ENCODE peak calls at places on chromosomes 6 and 20, in ten cellular contexts. N is A549, P is heart right ventricle, C is astrocyte, Q is heart left ventricle, E is neural progenitor cell, G is breast epithelium, V is stomach, T is RWPE1, Z is PC-3. L is an unnamed sample.

GRCh38 chr6:20213271-20213798 is 1.1 kb upstream of the MBOAT1 start:
- DNase-seq in N (no peak), P (no peak), C (no peak), Q (no peak), E (no peak), G (no peak), V (no peak), T (no peak), Z (no peak), L (no peak)

GRCh38 chr6:74519172-74519571 is 686.7 kb downstream of the COL12A1 start:
- DNase-seq in N (peak), P (no peak), C (peak), Q (no peak), E (no peak), G (no peak), V (no peak), T (peak), Z (peak), L (peak)

GRCh38 chr6:158655569-158656450 is 6.0 kb downstream of the SYTL3 start:
- DNase-seq in N (no peak), P (no peak), C (no peak), Q (no peak), E (no peak), G (no peak), V (no peak), T (no peak), Z (no peak), L (no peak)

GRCh38 chr20:48155231-48155630 is 369.9 kb upstream of the SULF2 start:
- DNase-seq in N (no peak), P (no peak), C (no peak), Q (no peak), E (no peak), G (no peak), V (no peak), T (no peak), Z (no peak), L (no peak)

GRCh38 chr6:97790926-97791590 is 508.0 kb upstream of the MMS22L start:
- DNase-seq in N (no peak), P (no peak), C (no peak), Q (no peak), E (no peak), G (no peak), V (no peak), T (no peak), Z (no peak), L (no peak)

GRCh38 chr6:89321131-89321530 is 6.0 kb upstream of the GABRR2 start:
- DNase-seq in N (no peak), P (no peak), C (no peak), Q (no peak), E (no peak), G (no peak), V (no peak), T (no peak), Z (no peak), L (no peak)

GRCh38 chr20:57104711-57105110 is 161.7 kb downstream of the BMP7 start:
- DNase-seq in N (no peak), P (no peak), C (no peak), Q (no peak), E (no peak), G (no peak), V (no peak), T (no peak), Z (no peak), L (no peak)

GRCh38 chr6:87806635-87807034 is 104.6 kb upstream of the AKIRIN2 start:
- DNase-seq in N (no peak), P (no peak), C (no peak), Q (no peak), E (no peak), G (no peak), V (no peak), T (no peak), Z (peak), L (no peak)

GRCh38 chr20:19000071-19000470 is 186.5 kb downstream of the SCP2D1 start:
- DNase-seq in N (no peak), P (no peak), C (no peak), Q (no peak), E (no peak), G (no peak), V (no peak), T (no peak), Z (no peak), L (no peak)

GRCh38 chr6:139250296-139251274 is 41.2 kb downstream of the TXLNB start:
- DNase-seq in N (peak), P (peak), C (no peak), Q (peak), E (peak), G (no peak), V (peak), T (peak), Z (peak), L (no peak)

GRCh38 chr6:110475255-110475654 is 1.2 kb downstream of the SLC22A16 start:
- DNase-seq in N (no peak), P (no peak), C (no peak), Q (peak), E (no peak), G (no peak), V (no peak), T (no peak), Z (no peak), L (no peak)

GRCh38 chr20:59726196-59726595 is 121.9 kb downstream of the PHACTR3 start:
- DNase-seq in N (no peak), P (no peak), C (no peak), Q (no peak), E (no peak), G (no peak), V (no peak), T (no peak), Z (no peak), L (no peak)

GRCh38 chr6:148335582-148335981 is 7.1 kb upstream of the SASH1 start:
- DNase-seq in N (peak), P (no peak), C (peak), Q (no peak), E (no peak), G (no peak), V (no peak), T (peak), Z (peak), L (no peak)

GRCh38 chr20:54168961-54169862 is 4.6 kb downstream of the CYP24A1 start:
- DNase-seq in N (peak), P (no peak), C (no peak), Q (no peak), E (no peak), G (no peak), V (no peak), T (no peak), Z (peak), L (no peak)

GRCh38 chr6:32668226-32668747 is 1.8 kb upstream of the HLA-DQB1 start:
- DNase-seq in N (no peak), P (peak), C (no peak), Q (peak), E (peak), G (peak), V (peak), T (peak), Z (peak), L (no peak)

GRCh38 chr6:40330301-40330721 is 256.9 kb downstream of the LRFN2 start:
- DNase-seq in N (no peak), P (no peak), C (no peak), Q (no peak), E (no peak), G (no peak), V (no peak), T (no peak), Z (no peak), L (no peak)

GRCh38 chr6:14372738-14373484 is 255.3 kb downstream of the CD83 start:
- DNase-seq in N (no peak), P (no peak), C (no peak), Q (no peak), E (no peak), G (no peak), V (no peak), T (no peak), Z (no peak), L (no peak)

GRCh38 chr6:30882764-30883475 is 1.4 kb upstream of the DDR1 start:
- DNase-seq in N (peak), P (no peak), C (no peak), Q (no peak), E (peak), G (peak), V (peak), T (peak), Z (peak), L (no peak)

GRCh38 chr6:75849329-75850025 is 100.4 kb downstream of the MYO6 start:
- DNase-seq in N (peak), P (no peak), C (no peak), Q (no peak), E (no peak), G (no peak), V (peak), T (no peak), Z (peak), L (no peak)

GRCh38 chr20:3000852-3001523 is 42.4 kb upstream of the GNRH2 start:
- DNase-seq in N (peak), P (peak), C (peak), Q (no peak), E (peak), G (no peak), V (no peak), T (peak), Z (peak), L (peak)

GRCh38 chr20:40892642-40893041 is 136.0 kb upstream of the TOP1 start:
- DNase-seq in N (no peak), P (no peak), C (no peak), Q (no peak), E (no peak), G (no peak), V (no peak), T (no peak), Z (peak), L (no peak)

GRCh38 chr6:133390168-133390567 is 149.0 kb downstream of the EYA4 start:
- DNase-seq in N (no peak), P (no peak), C (no peak), Q (no peak), E (no peak), G (no peak), V (no peak), T (no peak), Z (no peak), L (no peak)

GRCh38 chr20:53258741-53259140 is 286.6 kb downstream of the TSHZ2 start:
- DNase-seq in N (no peak), P (no peak), C (no peak), Q (no peak), E (no peak), G (no peak), V (no peak), T (no peak), Z (peak), L (no peak)

GRCh38 chr6:8279094-8279805 is 156.1 kb downstream of the SLC35B3 start:
- DNase-seq in N (no peak), P (no peak), C (no peak), Q (no peak), E (no peak), G (no peak), V (no peak), T (no peak), Z (no peak), L (no peak)

DNA sequence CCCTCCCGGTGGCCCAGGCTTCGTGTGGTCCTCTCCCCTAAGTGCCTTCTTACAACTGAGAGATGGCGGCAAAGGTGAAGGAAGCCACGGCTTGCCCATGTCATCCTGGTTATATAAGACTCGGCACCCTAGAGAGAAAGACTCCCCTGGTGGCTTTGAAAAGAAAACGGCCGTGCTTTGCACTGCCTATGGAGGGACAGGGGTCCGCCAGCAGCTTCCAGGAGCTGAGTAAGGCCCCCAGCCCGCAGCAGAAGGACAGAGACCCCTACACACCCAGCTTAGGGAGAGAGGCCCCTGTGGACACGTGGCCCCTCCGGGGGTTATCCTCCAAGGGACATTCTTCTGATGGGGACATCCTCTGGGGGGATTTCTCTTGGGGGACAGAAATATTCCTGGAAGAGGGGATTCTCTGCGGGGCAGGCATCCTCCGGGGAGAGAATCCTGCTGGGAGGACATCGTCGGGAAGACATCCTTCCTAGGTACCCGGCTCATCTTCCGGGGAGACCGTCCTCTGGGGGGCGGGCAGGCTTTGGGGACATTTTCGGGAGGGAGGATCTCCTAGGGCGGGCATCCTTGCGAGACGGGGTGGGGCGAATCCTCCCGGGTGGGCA is 509 bp upstream of the OGFR start:
- DNase-seq in N (no peak), P (no peak), C (no peak), Q (no peak), E (no peak), G (no peak), V (no peak), T (no peak), Z (no peak), L (no peak)
- TF ChIP-seq CTCF in N (no peak), P (no peak), C (no peak), Q (no peak), E (no peak), G (no peak), V (no peak), T (peak), Z (no peak), L (peak)

DNA sequence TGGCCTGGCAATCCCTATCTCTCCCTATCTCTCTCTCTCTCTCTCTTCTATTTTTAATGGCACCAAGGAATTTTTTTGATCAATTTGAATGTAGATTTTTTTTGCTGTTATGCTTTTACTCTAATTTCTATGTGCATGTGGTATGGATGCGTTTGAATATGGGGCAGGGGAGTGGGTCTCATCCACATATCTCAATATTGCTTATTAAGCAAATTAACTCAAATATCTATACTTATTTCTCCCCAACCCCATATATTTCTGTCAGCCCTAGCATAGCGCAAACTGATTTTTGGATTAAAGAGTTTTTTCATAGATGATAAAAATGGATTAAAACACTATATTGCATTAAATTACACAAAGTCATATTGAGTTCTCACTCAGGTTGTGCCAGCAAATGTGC is 210.2 kb downstream of the KHDRBS2 start:
- DNase-seq in N (no peak), P (no peak), C (no peak), Q (no peak), E (no peak), G (no peak), V (no peak), T (no peak), Z (no peak), L (no peak)
- H3K27ac ChIP-seq in N (no peak), P (no peak), C (no peak), Q (no peak), E (no peak), G (no peak), V (no peak), T (no peak), Z (no peak), L (no peak)

DNA sequence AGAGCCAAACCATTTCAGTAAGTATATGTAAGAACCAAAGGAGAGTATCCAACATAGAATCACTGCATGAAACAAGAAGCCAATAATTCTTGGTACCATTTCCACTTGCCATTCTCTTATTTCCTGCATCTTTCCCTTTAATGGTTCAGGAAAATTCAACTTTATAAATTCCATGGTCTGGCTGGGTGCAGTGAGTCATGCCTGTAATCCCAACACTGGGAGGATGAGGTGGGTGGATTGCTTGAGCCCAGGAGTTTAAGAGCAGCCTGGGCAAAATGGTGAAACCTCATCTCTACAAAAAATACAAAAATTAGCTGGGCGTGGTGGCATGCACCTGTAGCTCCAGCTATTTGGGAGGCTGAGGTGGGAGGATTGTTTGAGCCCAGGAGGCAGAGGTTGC is 21.2 kb downstream of the NHLRC1 start:
- DNase-seq in N (no peak), P (no peak), C (peak), Q (no peak), E (no peak), G (no peak), V (no peak), T (no peak), Z (peak), L (peak)
- TF ChIP-seq CTCF in N (no peak), P (no peak), C (no peak), Q (no peak), E (no peak), G (no peak), V (no peak), T (no peak), Z (no peak), L (no peak)

DNA sequence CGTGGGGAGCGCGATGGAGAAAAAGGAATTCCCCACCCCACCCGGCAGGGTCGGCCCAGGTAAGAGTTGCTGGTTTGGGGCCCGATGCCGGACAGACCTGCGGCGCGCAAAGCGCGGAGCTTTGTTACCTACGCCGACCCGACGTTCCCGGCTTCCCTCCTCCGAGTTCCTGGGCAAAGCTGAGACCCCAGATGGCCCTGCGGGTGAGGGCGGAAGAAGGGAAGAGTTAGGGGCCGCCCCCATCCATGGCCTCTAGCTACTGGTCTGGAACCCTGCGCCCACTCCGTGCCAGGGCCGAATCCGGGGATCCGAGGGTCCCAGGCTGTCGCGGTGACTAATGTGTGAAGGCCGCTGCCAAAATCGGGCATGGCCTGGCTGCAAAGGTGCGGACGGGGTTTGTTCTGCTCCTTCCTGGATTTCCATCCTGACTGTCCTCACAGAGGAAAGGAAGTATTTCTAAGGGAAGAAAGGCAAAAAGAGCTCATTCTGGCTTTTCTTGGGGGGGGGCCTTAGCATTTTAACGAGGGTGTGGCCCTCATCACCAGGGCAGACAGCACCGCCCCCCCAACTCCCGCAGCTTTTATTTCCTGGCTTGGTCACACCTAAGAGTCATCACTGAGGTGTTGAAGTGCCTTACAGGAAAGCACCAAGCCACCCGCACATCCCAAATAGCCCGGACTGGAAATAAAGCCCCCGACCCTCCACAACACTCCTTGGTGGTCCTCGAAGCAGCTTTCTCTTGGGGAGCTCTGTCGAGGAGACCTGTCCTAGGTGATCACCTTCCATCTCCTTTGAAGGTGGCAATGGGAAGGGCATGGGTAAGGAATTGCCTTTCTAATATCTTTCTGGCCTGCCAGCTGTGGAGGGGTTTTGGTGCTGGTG is 1.1 kb downstream of the PTK7 start:
- DNase-seq in N (no peak), P (no peak), C (peak), Q (no peak), E (peak), G (peak), V (no peak), T (no peak), Z (peak), L (no peak)
- H3K27ac ChIP-seq in N (no peak), P (no peak), C (peak), Q (no peak), E (peak), G (peak), V (peak), T (peak), Z (no peak), L (peak)

GRCh38 chr20:32621914-32622584 is 36.9 kb upstream of the NOL4L start:
- DNase-seq in N (no peak), P (no peak), C (no peak), Q (no peak), E (no peak), G (no peak), V (no peak), T (no peak), Z (no peak), L (no peak)

GRCh38 chr20:32625996-32626395 is 40.9 kb upstream of the NOL4L start:
- DNase-seq in N (no peak), P (no peak), C (no peak), Q (no peak), E (no peak), G (no peak), V (no peak), T (no peak), Z (no peak), L (no peak)

GRCh38 chr20:32624687-32625345 is 39.7 kb upstream of the NOL4L start:
- DNase-seq in N (no peak), P (no peak), C (no peak), Q (no peak), E (no peak), G (no peak), V (no peak), T (no peak), Z (no peak), L (no peak)

GRCh38 chr20:32622585-32623468 is 37.7 kb upstream of the NOL4L start:
- DNase-seq in N (no peak), P (no peak), C (no peak), Q (no peak), E (no peak), G (no peak), V (no peak), T (no peak), Z (peak), L (no peak)

DNA sequence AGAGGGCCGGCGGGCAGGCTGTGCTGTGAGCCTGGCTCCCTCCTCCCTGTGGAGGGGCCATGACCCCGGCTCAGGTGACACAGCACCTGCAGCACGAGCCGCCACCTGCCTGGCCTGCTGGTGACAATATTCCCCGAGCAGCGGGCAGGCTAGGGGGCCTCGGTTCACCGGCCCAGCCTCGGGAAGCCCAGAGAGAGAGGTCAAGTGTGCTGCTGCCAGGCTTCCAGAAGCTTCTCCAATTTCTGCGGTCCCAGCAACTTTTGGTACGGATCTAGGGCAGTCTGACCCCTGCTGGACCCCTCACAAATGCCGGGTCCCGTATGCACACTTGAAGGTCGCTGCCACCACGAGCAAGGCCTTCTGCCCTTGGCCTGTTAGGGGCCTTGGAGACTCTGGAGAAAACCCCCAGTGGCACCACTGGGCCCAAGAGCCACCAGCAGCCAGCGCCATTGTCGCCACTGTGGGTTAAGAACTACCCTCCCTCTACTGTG is 38.6 kb upstream of the NOL4L start:
- DNase-seq in N (no peak), P (no peak), C (no peak), Q (no peak), E (no peak), G (no peak), V (peak), T (no peak), Z (no peak), L (no peak)
- TF ChIP-seq CTCF in N (no peak), P (no peak), C (no peak), Q (no peak), E (peak), G (no peak), V (no peak), T (no peak), Z (no peak), L (no peak)

GRCh38 chr6:29725981-29726380 is 2.7 kb downstream of the HLA-F start:
- DNase-seq in N (no peak), P (no peak), C (no peak), Q (no peak), E (no peak), G (no peak), V (no peak), T (no peak), Z (no peak), L (no peak)
- H3K27ac ChIP-seq in N (no peak), P (no peak), C (no peak), Q (no peak), E (no peak), G (no peak), V (no peak), T (no peak), Z (no peak), L (no peak)

GRCh38 chr6:149560736-149561135 is 5.4 kb upstream of the GINM1 start:
- DNase-seq in N (peak), P (no peak), C (no peak), Q (no peak), E (peak), G (no peak), V (no peak), T (no peak), Z (peak), L (no peak)
- TF ChIP-seq CTCF in N (no peak), P (peak), C (peak), Q (peak), E (peak), G (no peak), V (peak), T (peak), Z (peak), L (peak)

L was measured in AG04450.